ENCODE peak calls at places on chromosomes 7 and 10, in four cellular contexts. I is ELR, Z is tibial artery, K is fibroblast of lung. T is an unnamed sample.

GRCh38 chr10:131816941-131817700 is 83.7 kb upstream of the PPP2R2D start:
- DNase-seq in I (no peak), Z (no peak), K (no peak), T (no peak)

GRCh38 chr10:55065185-55065584 is 264.2 kb upstream of the PCDH15 start:
- DNase-seq in I (no peak), Z (no peak), K (no peak), T (no peak)

GRCh38 chr7:110502893-110503465 is 587.9 kb upstream of the LRRN3 start:
- DNase-seq in I (no peak), Z (no peak), K (peak), T (no peak)

GRCh38 chr10:18681366-18681765 is 22.1 kb downstream of the ARL5B start:
- DNase-seq in I (peak), Z (no peak), K (peak), T (no peak)

GRCh38 chr7:33425385-33425784 is 296.0 kb downstream of the BBS9 start:
- DNase-seq in I (no peak), Z (no peak), K (no peak), T (no peak)

GRCh38 chr7:151426906-151427704 is 12.8 kb downstream of the CRYGN start:
- DNase-seq in I (no peak), Z (no peak), K (no peak), T (no peak)

GRCh38 chr7:35553498-35553897 is 141.4 kb downstream of the HERPUD2 start:
- DNase-seq in I (no peak), Z (no peak), K (no peak), T (no peak)

GRCh38 chr10:87038786-87039185 is 18.7 kb downstream of the FAM25A start:
- DNase-seq in I (no peak), Z (no peak), K (no peak), T (no peak)

GRCh38 chr10:99522511-99523250 is 10.1 kb upstream of the NKX2-3 start:
- DNase-seq in I (no peak), Z (no peak), K (no peak), T (no peak)

GRCh38 chr10:117460846-117461765 is 81.4 kb upstream of the EMX2 start:
- DNase-seq in I (peak), Z (peak), K (no peak), T (no peak)

GRCh38 chr10:100683545-100684127 is 61.7 kb upstream of the PAX2 start:
- DNase-seq in I (no peak), Z (no peak), K (no peak), T (no peak)

GRCh38 chr7:4091767-4092166 is 590.3 kb upstream of the FOXK1 start:
- DNase-seq in I (peak), Z (no peak), K (no peak), T (no peak)

GRCh38 chr7:22841954-22842353 is 19.3 kb upstream of the TOMM7 start:
- DNase-seq in I (no peak), Z (peak), K (no peak), T (no peak)

GRCh38 chr10:104478380-104478779 is 124.7 kb downstream of the CFAP58 start:
- DNase-seq in I (peak), Z (no peak), K (peak), T (no peak)

GRCh38 chr10:20858292-20859124 is 38.6 kb downstream of the NEBL start:
- DNase-seq in I (peak), Z (no peak), K (peak), T (no peak)

GRCh38 chr10:59995862-59996261 is 89.5 kb upstream of the CCDC6 start:
- DNase-seq in I (no peak), Z (no peak), K (peak), T (no peak)

GRCh38 chr7:78175330-78175729 is 376.8 kb downstream of the PHTF2 start:
- DNase-seq in I (no peak), Z (no peak), K (no peak), T (no peak)

GRCh38 chr7:151249732-151250072 is 1.2 kb upstream of the SMARCD3 start:
- DNase-seq in I (peak), Z (peak), K (peak), T (no peak)

GRCh38 chr10:38054361-38054797 is 39.8 kb upstream of the ZNF37A start:
- DNase-seq in I (peak), Z (no peak), K (peak), T (no peak)

GRCh38 chr10:70729763-70730357 is 55.3 kb downstream of the TBATA start:
- DNase-seq in I (no peak), Z (no peak), K (no peak), T (no peak)